ENCODE peak calls at places on chromosome 3, in four cellular contexts. G is K562, S is HepG2, J is WTC11. K is an unnamed sample.

GRCh38 chr3:120557115-120557514 is 39.0 kb upstream of the NDUFB4 start:
- DNase-seq in S (no peak), J (no peak), G (no peak), K (no peak)

GRCh38 chr3:42803800-42804112 is 534 bp downstream of the HIGD1A start:
- DNase-seq in J (peak), G (no peak), S (peak), K (no peak)

GRCh38 chr3:72298201-72299155 is 513.5 kb upstream of the PROK2 start:
- DNase-seq in J (no peak), S (no peak), G (no peak), K (no peak)

GRCh38 chr3:123778991-123779622 is 105.0 kb downstream of the MYLK start:
- DNase-seq in S (no peak), G (no peak), J (no peak), K (no peak)

GRCh38 chr3:35524851-35525250 is 114.5 kb upstream of the ARPP21 start:
- DNase-seq in J (peak), S (peak), G (no peak), K (no peak)

GRCh38 chr3:163476179-163476578 is 1602.1 kb downstream of the SI start:
- DNase-seq in J (no peak), S (no peak), G (no peak), K (no peak)

GRCh38 chr3:178131801-178132200 is 404.4 kb upstream of the KCNMB2 start:
- DNase-seq in S (no peak), J (no peak), G (no peak), K (no peak)

GRCh38 chr3:157542711-157543485 is 39.7 kb upstream of the VEPH1 start:
- DNase-seq in S (no peak), G (no peak), J (peak), K (no peak)

GRCh38 chr3:47540281-47540680 is 26.8 kb upstream of the ELP6 start:
- DNase-seq in S (no peak), J (no peak), G (no peak), K (no peak)

GRCh38 chr3:52835766-52836470 is 1.1 kb upstream of the MUSTN1 start:
- DNase-seq in G (no peak), S (no peak), J (no peak), K (no peak)

GRCh38 chr3:12180218-12180617 is 21.5 kb upstream of the TIMP4 start:
- DNase-seq in S (no peak), J (no peak), G (no peak), K (no peak)

GRCh38 chr3:65596511-65597224 is 442.1 kb downstream of the MAGI1 start:
- DNase-seq in S (no peak), G (no peak), J (no peak), K (no peak)

GRCh38 chr3:179037361-179037760 is 34.2 kb downstream of the ZMAT3 start:
- DNase-seq in S (no peak), J (no peak), G (no peak), K (no peak)

GRCh38 chr3:31610700-31611275 is 78.1 kb downstream of the STT3B start:
- DNase-seq in J (no peak), S (peak), G (peak), K (no peak)

GRCh38 chr3:42667523-42668402 is 14.3 kb downstream of the ZBTB47 start:
- DNase-seq in S (no peak), G (no peak), J (no peak), K (no peak)

GRCh38 chr3:149620291-149621020 is 37.4 kb downstream of the WWTR1 start:
- DNase-seq in J (no peak), S (no peak), G (no peak), K (no peak)

GRCh38 chr3:21672303-21672702 is 78.7 kb downstream of the ZNF385D start:
- DNase-seq in G (no peak), S (no peak), J (no peak), K (no peak)

GRCh38 chr3:182399978-182400737 is 393.1 kb upstream of the ATP11B start:
- DNase-seq in S (no peak), J (no peak), G (no peak), K (no peak)

GRCh38 chr3:165254812-165255211 is 58.6 kb upstream of the SLITRK3 start:
- DNase-seq in G (no peak), S (peak), J (no peak), K (no peak)

GRCh38 chr3:184167786-184168185 is 6.9 kb upstream of the AP2M1 start:
- DNase-seq in S (no peak), J (no peak), G (no peak), K (no peak)
- TF ChIP-seq ETV6 in S (no peak), J (no peak), G (no peak), K (no peak)

GRCh38 chr3:38133557-38134405 is 3.1 kb downstream of the ACAA1 start:
- DNase-seq in S (peak), J (no peak), G (no peak), K (no peak)

GRCh38 chr3:38137615-38138346 is 680 bp upstream of the MYD88 start:
- DNase-seq in S (no peak), J (peak), G (no peak), K (no peak)

GRCh38 chr3:38138347-38139190 is at the start of gene MYD88:
- DNase-seq in J (peak), G (peak), S (peak), K (no peak)

GRCh38 chr3:38136807-38137614 is at the start of gene ACAA1:
- DNase-seq in S (peak), J (peak), G (peak), K (peak)

DNA sequence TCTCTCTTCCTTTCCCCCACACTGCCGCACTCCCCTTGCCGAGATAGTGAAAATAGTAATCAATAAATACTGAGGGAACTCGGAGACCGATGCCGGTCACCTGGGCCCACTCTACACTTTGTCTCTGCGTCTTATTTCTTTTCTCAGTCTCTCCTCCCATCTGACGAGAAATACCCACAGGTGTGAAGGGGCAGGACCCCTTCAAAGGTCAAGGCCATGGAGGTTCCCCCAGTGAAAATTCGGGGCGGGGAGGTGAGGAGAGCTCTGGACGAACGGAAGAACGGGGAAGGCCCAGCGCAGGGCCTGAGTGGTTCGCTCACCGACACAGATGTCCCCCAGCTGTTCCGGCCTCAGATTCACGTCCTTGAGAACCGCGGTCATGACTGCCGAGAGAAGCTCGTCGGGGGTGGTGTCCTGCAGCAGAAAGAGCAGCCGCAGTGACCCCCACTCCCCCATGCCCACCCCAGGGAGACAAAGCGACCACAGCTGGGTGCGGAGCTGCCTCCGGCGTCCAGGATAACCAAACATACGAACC is 588 bp downstream of the ACAA1 start:
- DNase-seq in J (no peak), G (peak), S (no peak), K (no peak)
- TF ChIP-seq ETV6 in J (no peak), G (no peak), S (no peak), K (no peak)

DNA sequence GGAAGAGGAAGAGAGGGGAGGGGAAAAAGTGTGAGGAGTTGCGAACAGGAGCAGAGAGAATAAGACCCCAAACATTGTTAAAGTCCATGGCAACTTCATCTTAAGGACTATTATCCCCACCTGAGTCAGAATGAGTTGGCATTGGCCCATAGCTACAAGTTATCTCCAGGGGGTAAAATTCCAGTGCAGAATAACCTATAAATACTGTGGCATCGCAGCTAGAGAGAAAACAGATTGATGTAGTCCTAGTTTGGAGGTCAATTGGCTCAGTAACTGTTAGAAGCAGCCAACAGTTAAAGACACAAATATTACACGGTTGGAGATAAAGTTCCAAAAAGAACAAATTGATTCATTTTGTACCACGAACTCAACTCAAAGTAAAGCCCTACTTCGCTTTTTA is 313.9 kb upstream of the CCDC54 start:
- DNase-seq in G (no peak), S (no peak), J (no peak), K (no peak)
- TF ChIP-seq ETV6 in G (no peak), S (no peak), J (no peak), K (no peak)

GRCh38 chr3:144142151-144142855 is 170.7 kb downstream of the DIPK2A start:
- DNase-seq in J (no peak), S (no peak), G (no peak), K (no peak)
- TF ChIP-seq ETV6 in J (no peak), S (no peak), G (no peak), K (no peak)

GRCh38 chr3:16335772-16336621 is 71.0 kb downstream of the OXNAD1 start:
- DNase-seq in G (no peak), J (no peak), S (no peak), K (no peak)

GRCh38 chr3:16335364-16335763 is 70.4 kb downstream of the OXNAD1 start:
- DNase-seq in G (no peak), J (no peak), S (no peak), K (no peak)

GRCh38 chr3:16334909-16335308 is 69.9 kb downstream of the OXNAD1 start:
- DNase-seq in S (no peak), G (no peak), J (no peak), K (no peak)

GRCh38 chr3:16331319-16331883 is 66.4 kb downstream of the OXNAD1 start:
- DNase-seq in G (no peak), J (no peak), S (peak), K (no peak)

GRCh38 chr3:16332904-16333426 is 68.0 kb downstream of the OXNAD1 start:
- DNase-seq in G (no peak), J (no peak), S (peak), K (no peak)
- TF ChIP-seq ETV6 in G (no peak), J (no peak), S (no peak), K (no peak)

GRCh38 chr3:171121801-171122200 is 95.3 kb upstream of the SLC2A2 start:
- DNase-seq in S (no peak), J (no peak), G (no peak), K (no peak)
- TF ChIP-seq ETV6 in S (no peak), J (no peak), G (no peak), K (no peak)

GRCh38 chr3:169402667-169403360 is 260.7 kb downstream of the MECOM start:
- DNase-seq in G (no peak), S (no peak), J (no peak), K (no peak)

GRCh38 chr3:169394316-169394715 is 269.2 kb downstream of the MECOM start:
- DNase-seq in J (no peak), S (no peak), G (no peak), K (no peak)

GRCh38 chr3:169400205-169400604 is 263.3 kb downstream of the MECOM start:
- DNase-seq in J (no peak), S (no peak), G (no peak), K (no peak)

GRCh38 chr3:169400874-169401273 is 262.6 kb downstream of the MECOM start:
- DNase-seq in S (no peak), G (no peak), J (no peak), K (no peak)

GRCh38 chr3:169399068-169399467 is 264.4 kb downstream of the MECOM start:
- DNase-seq in J (no peak), G (no peak), S (no peak), K (no peak)
- TF ChIP-seq ETV6 in J (no peak), G (no peak), S (no peak), K (no peak)